ENCODE peak calls at places on chromosome 10, in four cellular contexts. Z is WTC11, X is HepG2, M is K562. U is an unnamed sample.

GRCh38 chr10:69838853-69839252 is 37.1 kb downstream of the COL13A1 start:
- DNase-seq in X (no peak), M (no peak), Z (no peak), U (no peak)

GRCh38 chr10:52755297-52756062 is 17.1 kb downstream of the MBL2 start:
- DNase-seq in Z (no peak), X (peak), M (no peak), U (no peak)

GRCh38 chr10:46558411-46559185 is 2.1 kb upstream of the GPRIN2 start:
- DNase-seq in M (no peak), X (peak), Z (peak), U (no peak)

GRCh38 chr10:101839421-101840063 is 4.1 kb downstream of the KCNIP2 start:
- DNase-seq in M (peak), X (no peak), Z (peak), U (no peak)

GRCh38 chr10:121598261-121599249 is at the start of gene FGFR2:
- DNase-seq in M (peak), X (peak), Z (peak), U (no peak)

GRCh38 chr10:78513330-78513729 is 479.7 kb downstream of the RPS24 start:
- DNase-seq in X (no peak), Z (no peak), M (no peak), U (no peak)

GRCh38 chr10:87723500-87723899 is 63.8 kb downstream of the PAPSS2 start:
- DNase-seq in Z (no peak), X (no peak), M (no peak), U (no peak)

GRCh38 chr10:119355930-119356329 is 148.6 kb downstream of the GRK5 start:
- DNase-seq in Z (no peak), M (peak), X (no peak), U (no peak)

GRCh38 chr10:129096340-129096984 is 370.6 kb upstream of the MGMT start:
- DNase-seq in X (no peak), Z (no peak), M (no peak), U (no peak)

GRCh38 chr10:6649903-6650302 is 69.8 kb upstream of the PRKCQ start:
- DNase-seq in X (no peak), M (no peak), Z (no peak), U (no peak)

GRCh38 chr10:61975107-61975932 is 73.8 kb downstream of the ARID5B start:
- DNase-seq in Z (no peak), X (no peak), M (no peak), U (no peak)

GRCh38 chr10:209357-209756 is 74.1 kb downstream of the ZMYND11 start:
- DNase-seq in M (no peak), X (no peak), Z (no peak), U (no peak)

GRCh38 chr10:125719173-125720001 is at the start of gene EDRF1:
- DNase-seq in Z (peak), X (peak), M (peak), U (peak)

GRCh38 chr10:35458500-35459448 is 122.5 kb downstream of the CCNY start:
- DNase-seq in M (no peak), Z (no peak), X (no peak), U (no peak)

GRCh38 chr10:119367841-119368549 is 160.6 kb downstream of the GRK5 start:
- DNase-seq in X (no peak), M (no peak), Z (no peak), U (no peak)

GRCh38 chr10:123608047-123608446 is 58.1 kb upstream of the GPR26 start:
- DNase-seq in Z (no peak), X (no peak), M (no peak), U (no peak)

GRCh38 chr10:35421553-35422178 is 85.4 kb downstream of the CCNY start:
- DNase-seq in Z (no peak), X (peak), M (no peak), U (no peak)

GRCh38 chr10:17238445-17239275 is 10.6 kb downstream of the VIM start:
- DNase-seq in X (no peak), Z (no peak), M (no peak), U (no peak)

GRCh38 chr10:69483988-69484387 is 32.7 kb downstream of the TSPAN15 start:
- DNase-seq in X (no peak), M (no peak), Z (no peak), U (no peak)

GRCh38 chr10:113982745-113983144 is 60.9 kb upstream of the ADRB1 start:
- DNase-seq in Z (no peak), X (no peak), M (no peak), U (no peak)

GRCh38 chr10:62005687-62006086 is 104.2 kb downstream of the ARID5B start:
- DNase-seq in X (peak), M (no peak), Z (no peak), U (no peak)

GRCh38 chr10:6667679-6668270 is 87.7 kb upstream of the PRKCQ start:
- DNase-seq in M (peak), X (peak), Z (peak), U (no peak)

GRCh38 chr10:81192404-81192803 is 654.7 kb downstream of the SH2D4B start:
- DNase-seq in M (no peak), X (no peak), Z (no peak), U (no peak)

GRCh38 chr10:127649642-127650041 is 87.3 kb upstream of the FOXI2 start:
- DNase-seq in M (no peak), X (peak), Z (peak), U (no peak)

GRCh38 chr10:101829561-101830315 is 11.5 kb upstream of the OGA start:
- DNase-seq in M (peak), Z (peak), X (no peak), U (no peak)

GRCh38 chr10:35554036-35554435 is 51.1 kb upstream of the GJD4 start:
- DNase-seq in M (no peak), X (no peak), Z (no peak), U (no peak)

GRCh38 chr10:61987951-61988379 is 86.5 kb downstream of the ARID5B start:
- DNase-seq in M (no peak), X (no peak), Z (no peak), U (peak)

GRCh38 chr10:74634995-74635536 is 191.3 kb upstream of the KAT6B start:
- DNase-seq in Z (no peak), X (no peak), M (no peak), U (no peak)

GRCh38 chr10:72794260-72794659 is 99.3 kb upstream of the OIT3 start:
- DNase-seq in Z (no peak), M (peak), X (no peak), U (no peak)

GRCh38 chr10:95467162-95467599 is 94.0 kb downstream of the SORBS1 start:
- DNase-seq in Z (peak), M (peak), X (peak), U (no peak)

GRCh38 chr10:88989824-88990527 is 622 bp upstream of the FAS start:
- DNase-seq in Z (no peak), X (no peak), M (no peak), U (no peak)

GRCh38 chr10:104449402-104449801 is 95.8 kb downstream of the CFAP58 start:
- DNase-seq in X (no peak), Z (no peak), M (no peak), U (no peak)

DNA sequence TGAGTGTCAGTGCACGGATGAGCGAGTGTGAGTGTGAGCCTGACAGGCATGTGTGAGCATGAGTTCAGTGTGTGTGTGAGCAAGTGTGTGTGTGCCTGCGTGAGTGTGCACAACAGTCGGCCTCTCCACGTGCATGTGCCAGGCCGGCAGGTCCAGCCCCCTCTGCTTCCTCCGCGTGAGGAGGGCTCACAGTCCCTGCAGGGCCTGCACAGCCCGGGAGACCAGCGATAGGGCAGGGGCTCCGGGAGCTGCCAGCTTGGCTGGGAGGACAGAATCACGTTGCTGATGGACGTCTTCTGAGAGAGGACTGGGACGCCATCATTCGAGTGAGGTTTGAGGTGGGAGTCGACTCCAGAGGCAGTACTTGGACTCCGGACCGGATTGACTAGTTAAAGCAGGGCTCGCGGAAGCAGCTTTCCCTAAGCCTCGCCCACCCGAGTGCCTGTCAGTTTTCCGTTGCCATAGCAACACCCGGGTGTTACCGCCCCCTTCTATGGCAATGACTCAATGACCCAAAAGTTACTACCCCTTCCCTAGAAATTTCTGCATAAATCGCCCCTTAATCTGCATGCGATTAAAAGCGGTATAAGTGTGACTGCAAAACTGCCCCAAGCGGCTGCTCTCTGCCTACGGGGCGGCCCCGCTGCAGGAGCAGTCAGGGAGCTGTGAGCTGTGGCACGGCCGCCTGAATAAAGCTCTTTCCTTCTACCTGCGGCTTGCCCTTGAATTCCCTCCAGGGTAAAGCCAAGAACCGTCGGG is 19.7 kb upstream of the CFAP46 start:
- DNase-seq in X (peak), M (no peak), Z (peak), U (no peak)
- TF ChIP-seq CBFB in X (no peak), M (no peak), Z (peak), U (no peak)

GRCh38 chr10:71644307-71645180 is 75.0 kb downstream of the C10orf105 start:
- DNase-seq in M (no peak), X (no peak), Z (no peak), U (peak)
- TF ChIP-seq USF2 in M (no peak), X (no peak), Z (no peak), U (no peak)

DNA sequence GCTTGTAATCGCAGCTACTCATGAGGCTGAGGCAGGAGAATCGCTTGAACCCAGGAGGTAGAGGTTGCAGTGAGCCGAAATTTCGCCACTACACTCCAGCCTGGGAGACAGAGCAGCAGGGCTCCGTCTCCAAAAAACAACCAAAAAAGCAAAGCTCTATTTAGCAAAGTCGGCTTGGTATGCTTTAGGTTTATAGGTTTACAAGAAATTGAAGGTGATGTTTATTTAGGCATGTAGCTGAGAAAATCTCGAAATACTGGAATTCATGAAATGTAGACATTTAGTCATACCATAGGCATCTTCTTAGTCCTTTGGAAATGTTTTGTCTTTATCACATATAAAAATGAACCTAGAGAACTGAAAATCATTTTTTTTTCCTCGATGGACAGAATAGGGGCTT is 453.8 kb upstream of the ANKRD30A start:
- DNase-seq in M (no peak), X (no peak), Z (no peak), U (no peak)
- TF ChIP-seq CBFB in M (no peak), X (no peak), Z (no peak), U (no peak)

GRCh38 chr10:44054046-44054445 is 330.9 kb downstream of the CXCL12 start:
- DNase-seq in Z (no peak), M (no peak), X (no peak), U (no peak)

GRCh38 chr10:44049301-44050015 is 335.4 kb downstream of the CXCL12 start:
- DNase-seq in Z (no peak), M (no peak), X (no peak), U (no peak)

GRCh38 chr10:44051091-44051490 is 333.8 kb downstream of the CXCL12 start:
- DNase-seq in Z (no peak), M (no peak), X (no peak), U (no peak)

GRCh38 chr10:44053391-44053790 is 331.5 kb downstream of the CXCL12 start:
- DNase-seq in X (no peak), M (no peak), Z (no peak), U (no peak)

DNA sequence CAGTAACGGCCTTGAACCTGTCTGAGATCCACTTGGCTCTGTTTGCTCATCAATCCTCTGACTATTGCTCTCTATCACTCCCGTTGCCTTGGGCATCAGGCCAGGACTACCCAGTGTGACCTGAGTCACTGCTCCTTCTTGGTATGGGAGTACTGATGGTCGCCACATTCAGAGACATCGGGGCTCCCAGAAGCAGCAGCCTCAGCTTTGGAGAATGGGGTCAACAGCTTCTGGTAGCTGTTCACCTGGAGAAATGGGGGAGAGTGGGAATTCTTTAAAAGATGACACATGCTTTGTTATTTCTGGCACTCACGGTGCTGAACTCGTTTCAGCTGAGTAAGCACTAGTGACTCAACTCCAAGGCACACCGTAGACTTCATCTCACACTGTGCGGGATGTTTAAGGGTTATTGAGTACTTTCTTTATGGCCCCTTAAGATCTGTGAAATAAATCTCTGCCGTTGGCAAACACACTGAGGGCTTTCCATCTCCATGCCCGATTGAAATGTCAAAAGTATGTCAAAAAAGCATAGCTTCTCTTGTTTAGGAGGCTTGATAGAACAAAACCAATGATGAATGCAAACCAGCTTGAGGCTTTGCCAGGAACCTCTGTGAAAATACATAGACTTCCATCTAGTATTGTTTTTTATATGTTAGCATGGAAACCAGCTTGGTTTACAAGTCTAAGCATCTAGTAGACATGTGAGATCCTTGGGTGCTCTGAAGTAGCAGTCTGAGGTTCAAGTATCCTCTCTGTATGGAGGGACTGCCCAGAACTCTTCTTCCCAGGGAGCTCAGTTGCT is 333.1 kb downstream of the CXCL12 start:
- DNase-seq in M (no peak), X (peak), Z (no peak), U (no peak)
- TF ChIP-seq USF2 in M (no peak), X (no peak), Z (no peak), U (no peak)

GRCh38 chr10:107415446-107415845 is 250.9 kb upstream of the SORCS1 start:
- DNase-seq in M (no peak), X (no peak), Z (no peak), U (no peak)

GRCh38 chr10:107413971-107414370 is 249.5 kb upstream of the SORCS1 start:
- DNase-seq in Z (no peak), M (no peak), X (no peak), U (no peak)

GRCh38 chr10:107409517-107409916 is 245.0 kb upstream of the SORCS1 start:
- DNase-seq in X (no peak), Z (peak), M (no peak), U (no peak)
- TF ChIP-seq CBFB in X (no peak), Z (no peak), M (no peak), U (no peak)

GRCh38 chr10:98602224-98602623 is 155.5 kb upstream of the HPS1 start:
- DNase-seq in Z (no peak), X (no peak), M (no peak), U (no peak)

GRCh38 chr10:98599032-98599610 is 152.4 kb upstream of the HPS1 start:
- DNase-seq in Z (no peak), M (no peak), X (no peak), U (no peak)

DNA sequence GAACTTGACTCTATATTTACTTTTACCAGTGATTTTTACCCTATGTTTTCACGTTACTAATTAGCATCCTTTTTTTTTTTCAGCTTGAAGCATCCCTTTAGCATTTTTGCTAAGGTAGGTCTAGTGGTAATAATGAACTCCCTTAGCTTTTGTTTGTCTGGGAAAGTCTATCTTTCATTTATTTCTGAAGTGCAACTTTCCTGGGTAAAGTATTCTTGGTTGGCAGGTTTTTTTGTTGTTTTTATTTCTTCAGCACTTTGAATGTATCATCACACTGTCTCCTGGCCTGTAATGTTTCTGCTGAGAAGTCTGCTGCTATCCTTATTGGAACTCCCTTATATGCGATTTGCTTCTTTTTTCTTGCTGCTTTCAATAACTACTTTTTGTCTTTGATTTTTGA is 149.7 kb upstream of the HPS1 start:
- DNase-seq in Z (no peak), X (no peak), M (no peak), U (no peak)
- TF ChIP-seq USF2 in Z (no peak), X (no peak), M (no peak), U (no peak)

GRCh38 chr10:49609283-49610014 is 661 bp upstream of the SLC18A3 start:
- DNase-seq in Z (peak), X (no peak), M (no peak), U (no peak)

GRCh38 chr10:49610015-49610734 is at the start of gene SLC18A3:
- DNase-seq in Z (peak), M (no peak), X (no peak), U (no peak)

GRCh38 chr10:49606981-49607535 is 3.1 kb upstream of the SLC18A3 start:
- DNase-seq in Z (peak), X (peak), M (peak), U (no peak)

GRCh38 chr10:49608166-49608758 is 1.8 kb upstream of the SLC18A3 start:
- DNase-seq in Z (peak), X (no peak), M (no peak), U (no peak)

GRCh38 chr10:49608925-49609282 is 1.2 kb upstream of the SLC18A3 start:
- DNase-seq in M (no peak), X (no peak), Z (peak), U (no peak)
- TF ChIP-seq CBFB in M (no peak), X (no peak), Z (no peak), U (no peak)

GRCh38 chr10:11441151-11441535 is 170.3 kb downstream of the USP6NL start:
- DNase-seq in Z (no peak), M (no peak), X (no peak), U (no peak)
- TF ChIP-seq USF2 in Z (no peak), M (no peak), X (no peak), U (no peak)

GRCh38 chr10:90461437-90462155 is 396.2 kb downstream of the HTR7 start:
- DNase-seq in Z (no peak), M (no peak), X (no peak), U (no peak)
- TF ChIP-seq CBFB in Z (no peak), M (no peak), X (no peak), U (no peak)

U was measured in GM12878.